ENCODE peak calls at places on chromosomes 16 and 17, in seven cellular contexts. L, A, S, P, G, X and O are unnamed samples.

GRCh38 chr16:83906690-83907089 is 7.8 kb downstream of the MLYCD start:
- DNase-seq in G (no peak), S (no peak), A (no peak), X (no peak), L (no peak), P (no peak), O (no peak)

GRCh38 chr17:60535382-60536279 is 9.6 kb upstream of the APPBP2 start:
- DNase-seq in L (no peak), P (no peak), X (peak; percentile 62), S (no peak), A (no peak), G (no peak), O (peak; percentile 37)

GRCh38 chr16:73031155-73031866 is 16.6 kb downstream of the ZFHX3 start:
- DNase-seq in P (no peak), G (peak; percentile 50), A (no peak), L (no peak), X (peak; percentile 75), S (no peak), O (no peak)

GRCh38 chr17:70365098-70365583 is 195.8 kb downstream of the KCNJ2 start:
- DNase-seq in P (no peak), G (no peak), X (no peak), S (peak; percentile 21), L (peak; percentile 41), A (no peak), O (no peak)

GRCh38 chr16:56191807-56192643 is 736 bp downstream of the GNAO1 start:
- DNase-seq in L (no peak), G (no peak), S (no peak), A (no peak), P (no peak), X (no peak), O (no peak)

GRCh38 chr17:60554377-60554788 is 28.3 kb upstream of the APPBP2 start:
- DNase-seq in X (peak; percentile 97), A (no peak), S (peak; percentile 90), L (no peak), P (no peak), G (no peak), O (peak; percentile 61)

GRCh38 chr16:24611310-24611709 is 71.9 kb downstream of the RBBP6 start:
- DNase-seq in L (no peak), G (no peak), P (no peak), A (no peak), S (no peak), X (no peak), O (no peak)

GRCh38 chr17:72151565-72152391 is 31.0 kb downstream of the SOX9 start:
- DNase-seq in P (no peak), S (peak; percentile 99), X (no peak), G (no peak), L (peak; percentile 50), A (peak; percentile 73), O (peak; percentile 26)

GRCh38 chr17:27207073-27207511 is 86.8 kb upstream of the WSB1 start:
- DNase-seq in X (peak; percentile 20), A (peak; percentile 44), G (no peak), L (peak; percentile 59), P (no peak), S (peak; percentile 71), O (no peak)

GRCh38 chr16:24993722-24994686 is 21.2 kb downstream of the ARHGAP17 start:
- DNase-seq in L (no peak), G (no peak), X (no peak), S (peak; percentile 97), P (no peak), A (peak; percentile 75), O (peak; percentile 79)

GRCh38 chr16:1125471-1125870 is 27.4 kb upstream of the CACNA1H start:
- DNase-seq in A (peak; percentile 25), G (no peak), P (no peak), S (no peak), X (no peak), L (peak; percentile 10), O (no peak)

GRCh38 chr16:1488619-1489018 is at the start of gene PTX4:
- DNase-seq in P (no peak), G (no peak), S (no peak), L (no peak), X (no peak), A (no peak), O (no peak)

GRCh38 chr17:43360376-43360738 is 38.4 kb upstream of the ARL4D start:
- DNase-seq in L (peak; percentile 96), S (peak; percentile 83), A (peak; percentile 61), X (peak; percentile 57), P (peak; percentile 74), G (peak; percentile 46), O (peak; percentile 86)

GRCh38 chr17:55228683-55229192 is 36.0 kb upstream of the HLF start:
- DNase-seq in S (no peak), L (no peak), X (no peak), P (no peak), G (no peak), A (no peak), O (no peak)